ENCODE peak calls at places on chromosome 1, in six cellular contexts. U is left ventricle myocardium inferior, N is uterus, X is AG09309, F is astrocyte of the spinal cord, W is ovary. R is an unnamed sample.

GRCh38 chr1:59041878-59042277 is 255.0 kb upstream of the FGGY start:
- DNase-seq in U (no peak), N (peak; percentile 64), X (no peak), F (no peak), W (no peak), R (no peak)

GRCh38 chr1:184789899-184790298 is 35.2 kb upstream of the EDEM3 start:
- DNase-seq in U (no peak), N (no peak), X (no peak), F (no peak), W (no peak), R (no peak)

GRCh38 chr1:59707216-59707615 is 107.5 kb upstream of the HOOK1 start:
- DNase-seq in U (peak; percentile 39), N (peak; percentile 72), X (peak; percentile 82), F (peak; percentile 95), W (peak; percentile 49), R (peak; percentile 89)

GRCh38 chr1:21816602-21817302 is 4.7 kb downstream of the LDLRAD2 start:
- DNase-seq in U (no peak), N (no peak), X (peak; percentile 4), F (peak; percentile 70), W (no peak), R (peak; percentile 16)

GRCh38 chr1:227888404-227889046 is 59.2 kb downstream of the WNT9A start:
- DNase-seq in U (no peak), N (peak; percentile 13), X (no peak), F (no peak), W (peak; percentile 25), R (no peak)

GRCh38 chr1:3441449-3441848 is 13.0 kb upstream of the ARHGEF16 start:
- DNase-seq in U (no peak), N (no peak), X (no peak), F (no peak), W (no peak), R (no peak)

GRCh38 chr1:115641762-115642167 is at the start of gene VANGL1:
- DNase-seq in U (peak; percentile 79), N (peak; percentile 63), X (no peak), F (peak; percentile 63), W (peak; percentile 70), R (no peak)

GRCh38 chr1:151326619-151327222 is 495 bp downstream of the PI4KB start:
- DNase-seq in U (peak; percentile 47), N (peak; percentile 60), X (no peak), F (peak; percentile 32), W (no peak), R (no peak)

GRCh38 chr1:88061106-88061829 is 622.8 kb upstream of the PKN2 start:
- DNase-seq in U (no peak), N (peak; percentile 23), X (peak; percentile 39), F (peak; percentile 58), W (no peak), R (peak; percentile 20)

GRCh38 chr1:150006881-150007401 is 3.6 kb downstream of the OTUD7B start:
- DNase-seq in U (no peak), N (no peak), X (no peak), F (peak; percentile 42), W (no peak), R (no peak)

GRCh38 chr1:164748253-164748899 is 189.4 kb downstream of the PBX1 start:
- DNase-seq in U (peak; percentile 55), N (peak; percentile 60), X (peak; percentile 87), F (peak; percentile 89), W (peak; percentile 71), R (peak; percentile 92)

GRCh38 chr1:168343566-168343965 is 62.9 kb downstream of the TBX19 start:
- DNase-seq in U (no peak), N (no peak), X (no peak), F (no peak), W (no peak), R (no peak)

GRCh38 chr1:85581802-85582686 is 1.5 kb downstream of the CCN1 start:
- DNase-seq in U (peak; percentile 22), N (peak; percentile 61), X (no peak), F (peak; percentile 82), W (no peak), R (peak; percentile 50)

GRCh38 chr1:10251325-10252103 is 41.1 kb downstream of the KIF1B start:
- DNase-seq in U (no peak), N (no peak), X (no peak), F (peak; percentile 55), W (no peak), R (no peak)

DNA sequence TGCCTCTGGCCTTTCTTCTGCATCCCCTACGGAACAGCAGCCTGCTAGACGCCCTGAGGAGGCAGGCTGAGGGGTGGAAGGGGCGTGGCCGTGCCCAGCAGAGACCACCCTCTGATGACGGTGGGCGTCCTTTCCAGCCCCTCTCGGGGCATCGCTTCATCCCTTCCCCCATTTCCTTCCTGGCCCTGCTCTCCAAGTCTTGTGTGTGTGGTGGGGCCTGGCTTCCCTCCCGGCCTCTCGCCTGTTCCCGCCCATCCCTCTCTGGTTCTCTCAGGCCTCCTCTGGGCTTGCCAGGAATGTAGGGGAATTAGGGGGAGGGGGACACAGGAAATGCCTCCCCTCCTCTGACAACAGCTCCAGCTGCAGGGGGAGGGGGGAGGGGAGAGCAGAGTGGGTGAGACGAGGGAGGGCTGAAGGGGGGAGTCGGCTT is 51.1 kb downstream of the SKI start:
- DNase-seq in U (peak; percentile 74), N (peak; percentile 73), X (no peak), F (peak; percentile 95), W (peak; percentile 81), R (peak; percentile 72)
- H3K4me3 ChIP-seq in U (peak overlapping the region; percentile 34), N (no peak overlapping the region), X (no peak overlapping the region), F (no peak overlapping the region), W (no peak overlapping the region), R (peak overlapping the region; percentile 20)

GRCh38 chr1:54768093-54768492 is 3.8 kb upstream of the PARS2 start:
- DNase-seq in U (no peak), N (no peak), X (peak; percentile 2), F (no peak), W (no peak), R (no peak)
- TF ChIP-seq CTCF in U (no peak), N (no peak), X (peak; percentile 21), F (no peak), W (no peak), R (peak; percentile 22)

GRCh38 chr1:162694911-162695310 is 62.6 kb downstream of the DDR2 start:
- DNase-seq in U (no peak), N (no peak), X (no peak), F (no peak), W (no peak), R (no peak)

GRCh38 chr1:162688931-162689330 is 56.7 kb downstream of the DDR2 start:
- DNase-seq in U (no peak), N (no peak), X (no peak), F (no peak), W (no peak), R (no peak)

GRCh38 chr1:162690672-162691434 is 58.6 kb downstream of the DDR2 start:
- DNase-seq in U (peak; percentile 47), N (peak; percentile 64), X (peak; percentile 91), F (peak; percentile 88), W (peak; percentile 68), R (peak; percentile 47)

GRCh38 chr1:162689745-162690671 is 57.7 kb downstream of the DDR2 start:
- DNase-seq in U (no peak), N (no peak), X (no peak), F (peak; percentile 27), W (no peak), R (no peak)

DNA sequence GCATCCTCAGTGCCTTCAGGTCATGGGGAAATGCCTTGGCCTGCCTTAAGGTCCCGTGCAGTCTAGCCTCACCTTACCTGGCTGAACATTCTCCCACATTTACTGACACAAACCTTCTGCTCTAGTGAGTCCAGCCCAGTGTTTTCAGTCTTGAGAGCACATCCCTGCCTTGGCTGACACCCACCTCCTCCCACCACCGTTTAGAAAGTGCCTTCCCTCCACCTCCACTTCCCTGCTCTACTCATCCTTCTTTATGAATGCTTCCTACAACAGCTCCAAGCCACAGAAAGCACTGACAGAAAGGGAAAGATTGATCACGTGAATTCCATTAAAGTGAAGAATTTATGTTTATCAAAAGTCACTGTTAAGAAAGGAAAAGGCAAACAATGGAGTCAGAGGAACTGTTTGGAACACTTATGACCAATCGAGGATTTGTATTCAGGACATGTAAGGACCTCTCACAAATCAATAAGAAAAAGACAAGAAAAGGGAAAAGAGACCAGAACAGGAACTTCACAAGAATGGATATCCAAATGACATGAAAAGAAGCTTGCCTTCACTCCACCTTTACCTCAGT is 59.8 kb downstream of the DDR2 start:
- DNase-seq in U (no peak), N (no peak), X (no peak), F (no peak), W (no peak), R (no peak)
- H3K4me3 ChIP-seq in U (no peak overlapping the region), N (no peak overlapping the region), X (no peak overlapping the region), F (no peak overlapping the region), W (no peak overlapping the region), R (no peak overlapping the region)

GRCh38 chr1:180502361-180503273 is at the start of gene ACBD6:
- DNase-seq in U (peak; percentile 85), N (peak; percentile 85), X (peak; percentile 61), F (peak; percentile 89), W (peak; percentile 83), R (no peak)
- TF ChIP-seq CTCF in U (peak; percentile 39), N (no peak), X (peak; percentile 8), F (peak; percentile 7), W (no peak), R (peak; percentile 30)

GRCh38 chr1:111638320-111638719 is 18.7 kb downstream of the RAP1A start:
- DNase-seq in U (no peak), N (no peak), X (no peak), F (no peak), W (no peak), R (no peak)
- H3K4me3 ChIP-seq in U (no peak overlapping the region), N (no peak overlapping the region), X (no peak overlapping the region), F (no peak overlapping the region), W (no peak overlapping the region), R (no peak overlapping the region)

DNA sequence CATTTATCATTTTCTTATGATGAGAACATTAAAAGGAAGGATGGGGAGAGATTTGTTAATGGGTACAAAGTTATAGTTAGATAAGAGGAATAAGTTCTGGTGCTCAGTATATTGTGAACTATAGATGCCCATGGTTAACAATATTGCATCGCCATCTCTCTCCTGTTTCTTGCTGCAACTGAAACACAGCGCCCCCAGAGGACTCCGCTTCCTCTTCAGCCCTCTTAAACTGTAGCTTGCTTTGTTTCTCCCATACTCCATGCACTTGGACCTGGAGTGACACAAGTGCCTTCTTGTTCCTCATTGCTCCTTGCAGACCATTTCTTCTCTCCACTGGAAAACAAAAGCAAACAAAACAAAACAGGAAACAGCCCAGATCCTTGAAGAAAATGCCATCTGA is 70.1 kb upstream of the NTPCR start:
- DNase-seq in U (no peak), N (no peak), X (no peak), F (peak; percentile 34), W (no peak), R (no peak)
- TF ChIP-seq CTCF in U (peak; percentile 65), N (no peak), X (peak; percentile 51), F (peak; percentile 68), W (no peak), R (peak; percentile 63)